ENCODE peak calls at places on chromosome 1, in five cellular contexts. One of them, this sample, is unnamed.

GRCh38 chr1:232732344-232732910 is 72.8 kb upstream of the MAP10 start:
- DNase-seq in SK-N-SH: peak
- DNase-seq in K562: no peak
- DNase-seq in H1: no peak
- DNase-seq in HCT116: no peak
- DNase-seq in this sample: no peak

GRCh38 chr1:16396591-16396990 is 29.5 kb downstream of the SZRD1 start:
- DNase-seq in SK-N-SH: no peak
- DNase-seq in K562: no peak
- DNase-seq in H1: no peak
- DNase-seq in HCT116: no peak
- DNase-seq in this sample: peak

GRCh38 chr1:15322648-15323350 is 75.8 kb downstream of the FHAD1 start:
- DNase-seq in SK-N-SH: peak
- DNase-seq in K562: peak
- DNase-seq in H1: no peak
- DNase-seq in HCT116: no peak
- DNase-seq in this sample: peak

GRCh38 chr1:79373481-79374132 is 367.1 kb upstream of the ADGRL4 start:
- DNase-seq in SK-N-SH: no peak
- DNase-seq in K562: no peak
- DNase-seq in H1: no peak
- DNase-seq in HCT116: no peak
- DNase-seq in this sample: no peak

GRCh38 chr1:227921461-227922185 is 26.1 kb downstream of the WNT9A start:
- DNase-seq in SK-N-SH: no peak
- DNase-seq in K562: no peak
- DNase-seq in H1: no peak
- DNase-seq in HCT116: no peak
- DNase-seq in this sample: no peak

GRCh38 chr1:166172106-166172505 is 5.3 kb upstream of the FAM78B start:
- DNase-seq in SK-N-SH: no peak
- DNase-seq in K562: no peak
- DNase-seq in H1: no peak
- DNase-seq in HCT116: no peak
- DNase-seq in this sample: no peak

GRCh38 chr1:7680791-7681165 is 90.3 kb upstream of the VAMP3 start:
- DNase-seq in SK-N-SH: peak
- DNase-seq in K562: no peak
- DNase-seq in H1: no peak
- DNase-seq in HCT116: no peak
- DNase-seq in this sample: no peak

GRCh38 chr1:75723989-75724471 is 479 bp upstream of the ACADM start:
- DNase-seq in SK-N-SH: peak
- DNase-seq in K562: peak
- DNase-seq in H1: peak
- DNase-seq in HCT116: peak
- DNase-seq in this sample: peak

GRCh38 chr1:13832100-13832499 is 132.1 kb downstream of the PRDM2 start:
- DNase-seq in SK-N-SH: no peak
- DNase-seq in K562: no peak
- DNase-seq in H1: no peak
- DNase-seq in HCT116: no peak
- DNase-seq in this sample: no peak

GRCh38 chr1:107804134-107804533 is 160.8 kb downstream of the VAV3 start:
- DNase-seq in SK-N-SH: no peak
- DNase-seq in K562: no peak
- DNase-seq in H1: no peak
- DNase-seq in HCT116: no peak
- DNase-seq in this sample: no peak

GRCh38 chr1:168469690-168470089 is 74.1 kb downstream of the XCL2 start:
- DNase-seq in SK-N-SH: peak
- DNase-seq in K562: peak
- DNase-seq in H1: no peak
- DNase-seq in HCT116: peak
- DNase-seq in this sample: no peak

GRCh38 chr1:88001460-88001859 is 672.8 kb downstream of the LMO4 start:
- DNase-seq in SK-N-SH: no peak
- DNase-seq in K562: no peak
- DNase-seq in H1: no peak
- DNase-seq in HCT116: no peak
- DNase-seq in this sample: no peak

GRCh38 chr1:40868051-40868723 is 6.0 kb upstream of the CITED4 start:
- DNase-seq in SK-N-SH: no peak
- DNase-seq in K562: peak
- DNase-seq in H1: no peak
- DNase-seq in HCT116: no peak
- DNase-seq in this sample: no peak

GRCh38 chr1:199550384-199551067 is 477.0 kb upstream of the NR5A2 start:
- DNase-seq in SK-N-SH: peak
- DNase-seq in K562: no peak
- DNase-seq in H1: no peak
- DNase-seq in HCT116: no peak
- DNase-seq in this sample: no peak

GRCh38 chr1:59298178-59298583 is 1.3 kb downstream of the FGGY start:
- DNase-seq in SK-N-SH: no peak
- DNase-seq in K562: no peak
- DNase-seq in H1: no peak
- DNase-seq in HCT116: no peak
- DNase-seq in this sample: no peak

GRCh38 chr1:96596226-96596625 is 125.4 kb upstream of the PTBP2 start:
- DNase-seq in SK-N-SH: peak
- DNase-seq in K562: peak
- DNase-seq in H1: peak
- DNase-seq in HCT116: peak
- DNase-seq in this sample: no peak

GRCh38 chr1:27992271-27992670 is 32.5 kb downstream of the XKR8 start:
- DNase-seq in SK-N-SH: no peak
- DNase-seq in K562: no peak
- DNase-seq in H1: no peak
- DNase-seq in HCT116: no peak
- DNase-seq in this sample: no peak

GRCh38 chr1:63537940-63538339 is 14.6 kb downstream of the EFCAB7 start:
- DNase-seq in SK-N-SH: peak
- DNase-seq in K562: no peak
- DNase-seq in H1: no peak
- DNase-seq in HCT116: no peak
- DNase-seq in this sample: no peak

GRCh38 chr1:203287109-203287893 is 18.0 kb upstream of the BTG2 start:
- DNase-seq in SK-N-SH: no peak
- DNase-seq in K562: peak
- DNase-seq in H1: no peak
- DNase-seq in HCT116: no peak
- DNase-seq in this sample: no peak

GRCh38 chr1:231883382-231883781 is 256.8 kb downstream of the DISC1 start:
- DNase-seq in SK-N-SH: no peak
- DNase-seq in K562: no peak
- DNase-seq in H1: peak
- DNase-seq in HCT116: no peak
- DNase-seq in this sample: no peak

GRCh38 chr1:93629101-93630059 is 52.3 kb downstream of the BCAR3 start:
- DNase-seq in SK-N-SH: peak
- DNase-seq in K562: peak
- DNase-seq in H1: no peak
- DNase-seq in HCT116: peak
- DNase-seq in this sample: peak
- TF ChIP-seq JUND in SK-N-SH: no peak
- TF ChIP-seq JUND in K562: no peak
- TF ChIP-seq JUND in H1: no peak
- TF ChIP-seq JUND in HCT116: no peak
- TF ChIP-seq JUND in this sample: no peak

DNA sequence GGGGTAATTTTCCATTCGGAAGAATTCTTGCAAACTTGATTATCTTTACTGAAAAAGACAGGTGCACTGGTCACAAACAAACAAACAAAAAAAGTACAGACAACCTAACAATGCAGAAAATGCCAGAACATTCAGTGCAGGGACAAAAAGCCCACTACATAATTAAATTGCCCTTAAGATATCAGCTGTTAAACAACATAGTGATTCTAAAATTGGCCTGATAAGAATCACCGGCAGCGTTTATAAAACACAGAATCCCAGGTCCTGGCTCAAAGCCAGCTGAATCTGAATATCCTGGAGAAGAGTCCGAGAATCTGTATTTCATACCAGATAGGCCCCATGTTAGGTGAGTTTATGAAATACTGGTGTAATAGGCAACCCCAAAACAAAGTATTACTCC is 6.1 kb downstream of the PLPP3 start:
- DNase-seq in SK-N-SH: peak
- DNase-seq in K562: no peak
- DNase-seq in H1: no peak
- DNase-seq in HCT116: no peak
- DNase-seq in this sample: no peak
- TF ChIP-seq JUND in SK-N-SH: no peak
- TF ChIP-seq JUND in K562: no peak
- TF ChIP-seq JUND in H1: no peak
- TF ChIP-seq JUND in HCT116: no peak
- TF ChIP-seq JUND in this sample: no peak

GRCh38 chr1:180173952-180174351 is 19.3 kb downstream of the QSOX1 start:
- DNase-seq in SK-N-SH: no peak
- DNase-seq in K562: no peak
- DNase-seq in H1: no peak
- DNase-seq in HCT116: no peak
- DNase-seq in this sample: no peak
- TF ChIP-seq JUND in SK-N-SH: no peak
- TF ChIP-seq JUND in K562: no peak
- TF ChIP-seq JUND in H1: no peak
- TF ChIP-seq JUND in HCT116: no peak
- TF ChIP-seq JUND in this sample: no peak

GRCh38 chr1:85894651-85895050 is 186.4 kb upstream of the ZNHIT6 start:
- DNase-seq in SK-N-SH: peak
- DNase-seq in K562: peak
- DNase-seq in H1: no peak
- DNase-seq in HCT116: peak
- DNase-seq in this sample: peak
- TF ChIP-seq JUND in SK-N-SH: no peak
- TF ChIP-seq JUND in K562: no peak
- TF ChIP-seq JUND in H1: no peak
- TF ChIP-seq JUND in HCT116: no peak
- TF ChIP-seq JUND in this sample: no peak

DNA sequence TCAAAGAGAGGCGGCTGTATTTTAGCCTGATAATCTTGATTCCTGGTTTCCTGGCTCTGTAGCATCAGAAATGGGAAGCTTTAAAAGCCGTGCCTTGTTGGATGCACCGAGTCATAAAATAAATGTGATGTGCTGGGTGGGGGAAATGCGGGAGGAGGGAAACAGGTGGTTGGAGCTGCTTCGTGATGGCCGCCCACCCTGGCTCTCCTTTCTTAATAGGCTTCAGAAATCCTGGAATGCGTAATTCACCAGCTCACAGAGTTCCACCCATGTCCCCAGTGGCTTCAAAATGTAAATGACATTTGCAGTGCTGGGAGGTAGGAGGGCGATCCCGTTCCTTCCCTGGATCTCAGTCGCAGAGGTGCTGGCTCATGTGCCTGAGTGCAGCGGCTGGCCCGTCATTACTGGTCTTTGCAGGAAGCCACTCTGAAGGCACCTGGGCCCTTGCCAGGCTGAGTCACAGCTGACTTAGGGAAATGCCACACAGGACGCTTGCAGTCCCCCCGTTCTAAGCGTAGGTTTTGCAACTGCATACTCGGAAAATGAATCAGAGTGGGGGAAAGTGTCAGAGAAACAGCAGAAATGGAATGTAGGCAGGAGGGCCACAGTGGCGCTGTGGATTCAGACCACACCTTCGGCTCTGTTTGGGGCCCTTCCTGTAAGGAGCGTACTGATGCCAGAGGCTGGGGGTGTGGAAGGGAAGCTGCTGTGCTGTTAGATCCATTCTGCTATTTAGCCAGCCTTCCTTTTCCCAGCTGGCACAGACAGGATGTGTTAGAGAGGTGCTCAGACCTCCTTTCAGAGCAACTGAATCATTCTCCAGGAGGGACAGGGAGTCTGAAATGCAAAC is 37.6 kb downstream of the GALNT2 start:
- DNase-seq in SK-N-SH: no peak
- DNase-seq in K562: no peak
- DNase-seq in H1: peak
- DNase-seq in HCT116: peak
- DNase-seq in this sample: peak
- TF ChIP-seq JUND in SK-N-SH: peak
- TF ChIP-seq JUND in K562: no peak
- TF ChIP-seq JUND in H1: no peak
- TF ChIP-seq JUND in HCT116: peak
- TF ChIP-seq JUND in this sample: no peak

GRCh38 chr1:51568231-51568935 is 48.5 kb upstream of the OSBPL9 start:
- DNase-seq in SK-N-SH: no peak
- DNase-seq in K562: no peak
- DNase-seq in H1: no peak
- DNase-seq in HCT116: no peak
- DNase-seq in this sample: peak
- TF ChIP-seq JUND in SK-N-SH: no peak
- TF ChIP-seq JUND in K562: no peak
- TF ChIP-seq JUND in H1: no peak
- TF ChIP-seq JUND in HCT116: no peak
- TF ChIP-seq JUND in this sample: no peak

GRCh38 chr1:201272838-201273237 is 10.5 kb upstream of the PKP1 start:
- DNase-seq in SK-N-SH: no peak
- DNase-seq in K562: no peak
- DNase-seq in H1: no peak
- DNase-seq in HCT116: no peak
- DNase-seq in this sample: no peak

GRCh38 chr1:201277441-201277840 is 5.9 kb upstream of the PKP1 start:
- DNase-seq in SK-N-SH: no peak
- DNase-seq in K562: no peak
- DNase-seq in H1: no peak
- DNase-seq in HCT116: no peak
- DNase-seq in this sample: no peak

GRCh38 chr1:201274616-201275265 is 8.6 kb upstream of the PKP1 start:
- DNase-seq in SK-N-SH: no peak
- DNase-seq in K562: no peak
- DNase-seq in H1: no peak
- DNase-seq in HCT116: no peak
- DNase-seq in this sample: no peak

GRCh38 chr1:201276891-201277290 is 6.4 kb upstream of the PKP1 start:
- DNase-seq in SK-N-SH: no peak
- DNase-seq in K562: no peak
- DNase-seq in H1: no peak
- DNase-seq in HCT116: no peak
- DNase-seq in this sample: no peak

GRCh38 chr1:201275266-201275666 is 8.0 kb upstream of the PKP1 start:
- DNase-seq in SK-N-SH: no peak
- DNase-seq in K562: no peak
- DNase-seq in H1: no peak
- DNase-seq in HCT116: peak
- DNase-seq in this sample: peak
- TF ChIP-seq JUND in SK-N-SH: no peak
- TF ChIP-seq JUND in K562: no peak
- TF ChIP-seq JUND in H1: no peak
- TF ChIP-seq JUND in HCT116: peak
- TF ChIP-seq JUND in this sample: no peak